ENCODE peak calls at places on chromosome 6, in six cellular contexts. Y is AG04450; R is endothelial cell; G is activated CD8-positive, alpha-beta T cell treated with anti-CD3 and anti-CD28 coated beads for 36 hours; N is heart left ventricle; K is neural progenitor cell. D is an unnamed sample.

GRCh38 chr6:137707590-137708360 is 159.3 kb upstream of the TNFAIP3 start:
- DNase-seq in Y (peak; percentile 47), R (peak; percentile 17), G (peak; percentile 89), N (peak; percentile 61), K (peak; percentile 78), D (peak; percentile 58)

GRCh38 chr6:167662881-167663205 is 163.9 kb upstream of the AFDN start:
- DNase-seq in Y (no peak), R (no peak), G (no peak), N (no peak), K (no peak), D (no peak)

GRCh38 chr6:163191704-163192537 is 222.6 kb upstream of the QKI start:
- DNase-seq in Y (no peak), R (no peak), G (no peak), N (no peak), K (no peak), D (no peak)

GRCh38 chr6:47310131-47310480 is 401 bp upstream of the TNFRSF21 start:
- DNase-seq in Y (no peak), R (no peak), G (no peak), N (no peak), K (no peak), D (no peak)

GRCh38 chr6:126268087-126268486 is 71.8 kb upstream of the CENPW start:
- DNase-seq in Y (no peak), R (no peak), G (no peak), N (no peak), K (peak; percentile 1), D (no peak)

GRCh38 chr6:13767121-13767794 is 47.1 kb downstream of the MCUR1 start:
- DNase-seq in Y (no peak), R (no peak), G (peak; percentile 72), N (no peak), K (peak; percentile 25), D (no peak)

GRCh38 chr6:89161326-89162046 is 15.6 kb downstream of the PM20D2 start:
- DNase-seq in Y (no peak), R (no peak), G (no peak), N (no peak), K (peak; percentile 42), D (no peak)

GRCh38 chr6:44053760-44054556 is 73.3 kb downstream of the MRPL14 start:
- DNase-seq in Y (no peak), R (peak; percentile 31), G (no peak), N (no peak), K (no peak), D (no peak)

GRCh38 chr6:132893772-132894490 is 79.6 kb downstream of the RPS12 start:
- DNase-seq in Y (no peak), R (no peak), G (no peak), N (no peak), K (no peak), D (no peak)

GRCh38 chr6:140782941-140783340 is 1349.8 kb upstream of the GJE1 start:
- DNase-seq in Y (no peak), R (no peak), G (no peak), N (no peak), K (no peak), D (no peak)

GRCh38 chr6:35139924-35140524 is 1.1 kb downstream of the TCP11 start:
- DNase-seq in Y (peak; percentile 56), R (peak; percentile 54), G (peak; percentile 68), N (no peak), K (peak; percentile 74), D (peak; percentile 47)

GRCh38 chr6:144718431-144718830 is 433.3 kb downstream of the UTRN start:
- DNase-seq in Y (no peak), R (no peak), G (no peak), N (no peak), K (no peak), D (peak; percentile 26)

GRCh38 chr6:150118642-150119041 is 24.2 kb upstream of the PPP1R14C start:
- DNase-seq in Y (no peak), R (no peak), G (no peak), N (no peak), K (no peak), D (no peak)

GRCh38 chr6:37489697-37490336 is 9.9 kb downstream of the CCDC167 start:
- DNase-seq in Y (no peak), R (no peak), G (peak; percentile 55), N (no peak), K (no peak), D (no peak)

GRCh38 chr6:53986721-53987526 is 124.3 kb upstream of the MLIP start:
- DNase-seq in Y (no peak), R (no peak), G (no peak), N (no peak), K (peak; percentile 4), D (no peak)

GRCh38 chr6:167153523-167153959 is 4.2 kb downstream of the GPR31 start:
- DNase-seq in Y (no peak), R (no peak), G (peak; percentile 36), N (no peak), K (no peak), D (peak; percentile 8)

GRCh38 chr6:44512868-44513641 is 125.5 kb downstream of the CDC5L start:
- DNase-seq in Y (no peak), R (no peak), G (no peak), N (no peak), K (no peak), D (no peak)

DNA sequence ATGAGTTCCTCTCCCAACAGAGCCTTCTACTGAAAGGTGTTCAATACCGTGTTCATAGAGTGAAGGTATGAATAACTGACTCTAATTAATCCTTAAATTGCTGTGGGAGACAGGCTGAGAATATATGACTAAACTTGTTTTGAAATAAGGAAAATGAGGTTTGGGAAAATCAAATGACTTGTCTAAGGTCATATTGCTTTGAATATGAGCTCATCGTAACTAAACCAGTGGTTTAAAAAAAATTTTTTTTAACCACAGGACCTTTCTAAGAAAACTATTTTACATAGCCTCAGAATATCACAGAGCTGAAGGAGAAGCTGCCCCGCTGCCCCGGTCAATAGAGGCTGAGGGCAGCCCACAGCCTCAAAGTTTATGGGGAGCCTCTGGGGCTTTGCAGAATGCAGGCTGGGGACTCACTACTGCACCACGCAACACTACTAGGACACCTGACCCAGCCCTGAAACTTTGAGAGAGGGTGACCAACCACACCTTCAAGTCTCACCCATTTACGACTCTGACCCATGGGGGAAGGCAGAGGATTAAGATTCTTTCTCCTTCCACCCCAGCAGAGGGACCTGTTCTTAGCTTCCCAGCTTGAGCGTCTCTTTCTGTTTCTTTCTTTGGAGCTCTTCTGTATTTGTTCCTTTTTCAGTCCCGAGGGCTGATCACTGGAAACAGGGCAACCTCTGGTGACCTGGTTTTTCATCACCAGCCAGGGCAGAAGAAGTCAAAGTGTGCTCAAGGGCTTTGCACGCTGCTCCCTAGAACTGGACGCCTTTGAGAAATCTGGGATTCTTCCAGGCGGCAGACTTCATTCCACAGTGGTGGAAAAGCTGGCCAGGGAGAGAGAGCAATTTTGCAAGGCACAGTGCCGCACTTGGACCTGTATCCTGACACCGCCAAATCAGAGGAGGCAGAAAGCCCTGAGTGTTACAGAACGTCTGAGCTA is 220.2 kb downstream of the ATXN1 start:
- DNase-seq in Y (no peak), R (no peak), G (no peak), N (no peak), K (peak; percentile 8), D (no peak)
- TF ChIP-seq CTCF in Y (peak; percentile 8), R (no peak), G (no peak), N (no peak), K (peak; percentile 13), D (no peak)

GRCh38 chr6:135192256-135193174 is 11.4 kb downstream of the MYB start:
- DNase-seq in Y (no peak), R (no peak), G (no peak), N (no peak), K (no peak), D (no peak)

GRCh38 chr6:135195522-135195921 is 14.4 kb downstream of the MYB start:
- DNase-seq in Y (no peak), R (no peak), G (no peak), N (no peak), K (no peak), D (no peak)

GRCh38 chr6:135195045-135195444 is 13.9 kb downstream of the MYB start:
- DNase-seq in Y (no peak), R (no peak), G (no peak), N (no peak), K (no peak), D (no peak)

GRCh38 chr6:135193221-135193620 is 12.1 kb downstream of the MYB start:
- DNase-seq in Y (no peak), R (no peak), G (no peak), N (no peak), K (no peak), D (no peak)

DNA sequence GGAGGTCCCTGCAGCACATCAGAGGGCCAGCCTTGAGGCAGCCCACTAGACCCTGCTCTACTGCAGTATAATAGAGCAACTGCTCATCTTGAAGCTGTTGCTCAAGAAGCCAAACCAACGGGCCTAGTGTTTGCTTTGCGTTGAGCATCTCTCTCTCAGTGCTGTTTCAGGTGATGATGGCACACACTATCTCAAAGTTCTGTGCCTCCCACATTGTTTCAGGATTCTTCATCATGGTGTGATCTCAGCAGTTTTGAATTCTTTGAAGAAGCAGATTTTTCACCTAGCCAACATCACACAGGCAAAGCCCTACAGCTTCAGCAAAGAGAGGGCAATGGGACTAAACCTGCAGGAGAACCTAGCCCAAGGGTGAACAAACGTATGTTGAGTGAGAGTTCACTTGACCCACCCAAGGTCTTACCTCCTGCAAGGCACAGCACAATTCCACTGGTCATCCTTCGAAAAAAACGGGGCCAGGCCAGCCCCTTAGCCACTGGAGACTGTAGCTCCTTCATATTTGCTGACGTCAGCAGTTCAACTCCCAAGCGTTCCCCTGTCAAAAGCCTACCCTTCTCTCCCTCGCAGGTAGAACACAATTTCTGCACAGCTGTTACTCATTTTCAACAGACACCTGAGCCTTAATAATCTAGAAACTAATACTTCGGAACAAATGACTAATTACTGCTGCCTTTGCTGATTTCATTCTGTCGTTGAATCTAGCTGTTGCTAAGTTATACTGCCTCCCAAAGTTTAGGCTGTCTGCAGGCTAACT is 15.8 kb downstream of the MYB start:
- DNase-seq in Y (no peak), R (no peak), G (no peak), N (no peak), K (no peak), D (no peak)
- TF ChIP-seq CTCF in Y (no peak), R (no peak), G (no peak), N (no peak), K (no peak), D (no peak)

GRCh38 chr6:119966484-119966883 is 616.9 kb upstream of the MAN1A1 start:
- DNase-seq in Y (no peak), R (no peak), G (peak; percentile 45), N (peak; percentile 32), K (peak; percentile 39), D (no peak)
- TF ChIP-seq CTCF in Y (peak; percentile 2), R (no peak), G (peak; percentile 33), N (no peak), K (peak; percentile 42), D (no peak)

GRCh38 chr6:148850936-148851335 is 104.1 kb downstream of the UST start:
- DNase-seq in Y (no peak), R (no peak), G (no peak), N (no peak), K (no peak), D (no peak)
- TF ChIP-seq CTCF in Y (no peak), R (no peak), G (no peak), N (no peak), K (no peak), D (no peak)

D was measured in RWPE1.